ENCODE peak calls at places on chromosomes 4 and X, in eight cellular contexts. F, K, D, C, S, P, Y and X are unnamed samples.

GRCh38 chrX:129145898-129146297 is 377.4 kb downstream of the SMARCA1 start:
- DNase-seq in F (no peak), Y (no peak), D (no peak), S (no peak), K (no peak), P (no peak), C (no peak), X (no peak)

GRCh38 chr4:8694651-8695151 is 102.1 kb downstream of the CPZ start:
- DNase-seq in K (peak), Y (no peak), D (no peak), C (no peak), P (no peak), S (peak), F (no peak), X (no peak)

GRCh38 chr4:185305979-185306442 is 89.7 kb downstream of the LRP2BP start:
- DNase-seq in S (no peak), C (no peak), Y (no peak), D (peak), P (no peak), F (no peak), K (no peak), X (no peak)

GRCh38 chr4:118814054-118814453 is 21.9 kb downstream of the SEC24D start:
- DNase-seq in D (no peak), S (no peak), Y (no peak), P (no peak), F (no peak), C (no peak), K (no peak), X (no peak)

GRCh38 chr4:47490550-47490949 is 5.5 kb downstream of the ATP10D start:
- DNase-seq in P (no peak), C (no peak), F (no peak), K (no peak), S (no peak), Y (no peak), D (peak), X (peak)

GRCh38 chrX:144896323-144896722 is 351.0 kb upstream of the SPANXN1 start:
- DNase-seq in K (no peak), Y (no peak), D (no peak), F (no peak), S (no peak), C (no peak), P (no peak), X (no peak)

GRCh38 chrX:120672389-120672788 is 42.5 kb upstream of the C1GALT1C1 start:
- DNase-seq in D (peak), S (peak), F (no peak), P (no peak), K (peak), C (no peak), Y (peak), X (no peak)

GRCh38 chr4:145011636-145012035 is 86.4 kb downstream of the ANAPC10 start:
- DNase-seq in K (no peak), C (no peak), D (peak), Y (no peak), F (no peak), P (no peak), S (no peak), X (no peak)

GRCh38 chrX:22234380-22234779 is 38.3 kb upstream of the CBLL2 start:
- DNase-seq in P (no peak), F (no peak), C (no peak), S (no peak), D (no peak), Y (no peak), K (no peak), X (no peak)

GRCh38 chr4:90127706-90128345 is 632 bp downstream of the CCSER1 start:
- DNase-seq in C (no peak), Y (no peak), D (no peak), S (peak), F (peak), K (no peak), P (peak), X (no peak)

GRCh38 chrX:2710496-2710895 is 19.4 kb downstream of the CD99 start:
- DNase-seq in P (no peak), D (no peak), F (no peak), K (no peak), S (no peak), C (no peak), Y (no peak), X (no peak)

GRCh38 chrX:8846271-8846670 is 45.1 kb upstream of the FAM9A start:
- DNase-seq in K (no peak), F (no peak), S (no peak), Y (no peak), C (no peak), D (no peak), P (no peak), X (no peak)

GRCh38 chrX:45401923-45402322 is 201.2 kb upstream of the DIPK2B start:
- DNase-seq in F (no peak), D (no peak), C (no peak), P (no peak), Y (no peak), K (no peak), S (no peak), X (peak)

GRCh38 chr4:114563536-114564315 is 34.9 kb upstream of the UGT8 start:
- DNase-seq in D (no peak), C (no peak), F (no peak), S (no peak), K (no peak), P (no peak), Y (no peak), X (no peak)

GRCh38 chrX:40099046-40099968 is 1.5 kb upstream of the BCOR start:
- DNase-seq in S (peak), D (no peak), F (peak), K (peak), C (peak), P (peak), Y (no peak), X (no peak)

GRCh38 chr4:66613591-66613990 is 931.7 kb downstream of the CENPC start:
- DNase-seq in D (no peak), P (no peak), Y (no peak), C (no peak), F (no peak), K (no peak), S (no peak), X (no peak)

GRCh38 chrX:119676949-119677653 is 15.9 kb downstream of the SEPTIN6 start:
- DNase-seq in Y (no peak), F (no peak), D (no peak), C (no peak), P (no peak), K (no peak), S (no peak), X (no peak)

GRCh38 chrX:44580466-44580865 is 37.8 kb upstream of the FUNDC1 start:
- DNase-seq in D (peak), S (no peak), P (no peak), Y (no peak), K (no peak), C (no peak), F (no peak), X (no peak)

GRCh38 chr4:74692973-74693372 is 101.3 kb downstream of the BTC start:
- DNase-seq in F (no peak), S (no peak), C (no peak), D (no peak), P (peak), K (no peak), Y (peak), X (no peak)

GRCh38 chr4:11368701-11369115 is 60.0 kb downstream of the HS3ST1 start:
- DNase-seq in S (no peak), D (no peak), Y (no peak), P (no peak), K (peak), F (no peak), C (no peak), X (no peak)

GRCh38 chrX:155718964-155719586 is 106.3 kb upstream of the TMLHE start:
- DNase-seq in K (no peak), P (no peak), S (no peak), Y (peak), D (no peak), C (no peak), F (no peak), X (no peak)

GRCh38 chr4:1105067-1105466 is 8.3 kb downstream of the RNF212 start:
- DNase-seq in S (no peak), K (no peak), Y (no peak), F (no peak), P (no peak), C (no peak), D (no peak), X (no peak)

GRCh38 chr4:30792616-30793015 is 72.4 kb downstream of the PCDH7 start:
- DNase-seq in F (no peak), S (no peak), C (no peak), K (no peak), D (no peak), Y (no peak), P (no peak), X (no peak)

GRCh38 chrX:129512409-129512808 is 10.9 kb downstream of the SMARCA1 start:
- DNase-seq in Y (no peak), K (no peak), D (no peak), S (no peak), P (no peak), C (no peak), F (no peak), X (no peak)

DNA sequence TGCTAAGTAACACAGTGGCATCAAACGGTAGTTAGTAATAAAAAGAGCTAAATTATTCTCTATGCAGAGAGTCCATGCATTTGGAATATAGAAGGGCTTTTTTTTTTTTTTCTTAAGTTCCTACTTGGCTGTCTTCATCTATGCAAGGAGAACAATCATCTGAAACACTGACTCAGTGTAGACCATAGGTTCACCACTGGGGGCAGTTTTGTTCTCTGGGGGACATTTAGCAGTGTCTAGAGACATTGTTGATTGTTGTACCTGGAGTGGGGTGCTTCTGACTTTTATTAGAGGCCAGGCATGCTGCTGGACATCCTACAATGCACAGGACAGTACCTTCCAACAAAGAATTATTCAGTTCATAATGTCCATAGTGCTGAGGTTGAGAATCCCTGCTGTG is 41.2 kb downstream of the TMA16 start:
- DNase-seq in S (no peak), Y (no peak), D (no peak), K (no peak), P (no peak), C (no peak), F (no peak), X (no peak)
- H3K4me3 ChIP-seq in S (no peak), Y (no peak), D (no peak), K (no peak), P (no peak), C (no peak), F (no peak), X (no peak)

GRCh38 chr4:3686746-3687145 is 79.4 kb upstream of the ADRA2C start:
- DNase-seq in P (no peak), K (no peak), D (no peak), S (no peak), C (no peak), Y (no peak), F (no peak), X (no peak)
- H3K4me3 ChIP-seq in P (no peak), K (no peak), D (no peak), S (no peak), C (no peak), Y (no peak), F (no peak), X (no peak)

DNA sequence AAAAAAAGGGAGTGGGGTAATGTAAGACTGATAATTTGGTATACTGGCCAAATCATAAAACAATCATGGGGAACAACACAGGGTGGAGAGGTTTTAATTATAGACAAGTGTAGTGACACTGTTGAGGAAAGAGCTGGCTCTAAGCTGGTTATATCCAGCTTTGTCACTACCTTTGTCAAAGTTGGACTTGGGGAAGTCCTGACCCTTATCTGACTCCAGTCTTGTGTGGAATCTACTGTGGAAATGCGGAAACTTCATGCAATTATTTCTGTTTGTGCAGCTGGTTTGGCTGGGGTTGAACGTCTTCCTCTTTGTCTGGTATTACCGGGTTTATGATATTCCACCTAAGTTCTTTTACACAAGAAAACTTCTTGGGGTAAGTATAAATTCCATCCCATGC is 1.9 kb downstream of the CYBB start:
- DNase-seq in S (no peak), P (no peak), K (no peak), F (no peak), C (no peak), Y (no peak), D (no peak), X (no peak)
- H3K4me3 ChIP-seq in S (no peak), P (no peak), K (no peak), F (peak), C (peak), Y (no peak), D (no peak), X (no peak)

GRCh38 chr4:141244419-141244818 is 23.7 kb downstream of the ZNF330 start:
- DNase-seq in P (no peak), F (no peak), Y (no peak), S (no peak), D (no peak), K (no peak), C (no peak), X (no peak)

GRCh38 chr4:141246683-141247429 is 26.2 kb downstream of the ZNF330 start:
- DNase-seq in D (no peak), K (no peak), C (no peak), F (no peak), Y (no peak), S (no peak), P (no peak), X (no peak)

GRCh38 chr4:141248029-141248428 is 27.3 kb downstream of the ZNF330 start:
- DNase-seq in Y (no peak), F (no peak), K (no peak), P (no peak), D (peak), C (no peak), S (no peak), X (no peak)

GRCh38 chr4:141246243-141246642 is 25.5 kb downstream of the ZNF330 start:
- DNase-seq in F (no peak), P (no peak), Y (no peak), K (no peak), D (peak), S (no peak), C (no peak), X (no peak)

DNA sequence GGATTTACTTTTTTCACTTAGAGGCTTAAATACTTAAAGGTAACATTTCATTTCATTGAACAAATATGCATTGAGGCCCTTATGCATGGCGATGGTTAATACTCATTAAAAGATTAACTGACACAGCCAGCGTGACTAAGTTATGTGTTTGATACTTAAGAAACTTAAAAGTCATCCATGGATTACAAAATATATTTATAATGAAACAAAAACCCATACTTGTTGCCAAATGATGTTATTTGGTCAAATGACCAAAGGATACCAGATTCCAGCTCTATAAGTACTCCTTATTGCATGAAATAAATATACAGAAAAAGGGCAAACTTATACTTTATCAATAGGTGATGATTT is 26.7 kb downstream of the ZNF330 start:
- DNase-seq in S (no peak), D (no peak), F (no peak), P (no peak), Y (no peak), C (no peak), K (no peak), X (no peak)
- H3K4me3 ChIP-seq in S (no peak), D (no peak), F (no peak), P (no peak), Y (no peak), C (no peak), K (no peak), X (no peak)

DNA sequence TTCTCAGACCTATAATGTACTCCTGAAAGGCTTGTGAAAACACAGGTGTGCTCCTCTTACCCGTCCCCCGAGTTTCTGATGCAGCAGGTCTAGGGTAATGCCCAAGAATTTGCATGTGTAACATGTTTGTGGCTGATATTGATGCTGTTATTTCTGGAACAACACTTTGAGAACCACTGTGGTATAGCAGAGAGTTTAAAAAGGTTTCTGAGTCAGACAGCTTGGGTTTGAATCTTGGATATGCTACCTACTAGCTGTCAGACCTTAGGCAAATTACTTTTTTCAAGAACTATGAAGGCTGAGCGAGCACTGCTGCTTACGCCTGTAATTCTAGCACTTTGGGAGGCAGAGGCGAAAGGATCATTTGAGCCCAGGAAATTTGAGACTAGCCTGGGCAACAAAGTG is 4.9 kb downstream of the AFF1 start:
- DNase-seq in P (no peak), C (peak), F (no peak), Y (no peak), K (no peak), D (no peak), S (no peak), X (no peak)
- H3K4me3 ChIP-seq in P (no peak), C (peak), F (no peak), Y (no peak), K (no peak), D (no peak), S (no peak), X (no peak)

GRCh38 chr4:104751468-104751867 is 256.8 kb upstream of the CXXC4 start:
- DNase-seq in P (no peak), K (no peak), D (no peak), Y (no peak), F (no peak), C (no peak), S (no peak), X (no peak)

GRCh38 chr4:104749062-104749461 is 254.4 kb upstream of the CXXC4 start:
- DNase-seq in D (no peak), Y (no peak), K (no peak), C (peak), P (no peak), S (no peak), F (no peak), X (no peak)

GRCh38 chr4:104750008-104750407 is 255.3 kb upstream of the CXXC4 start:
- DNase-seq in C (no peak), P (no peak), Y (no peak), D (no peak), S (no peak), K (no peak), F (no peak), X (no peak)

GRCh38 chr4:104743141-104743748 is 248.6 kb upstream of the CXXC4 start:
- DNase-seq in Y (no peak), F (no peak), C (peak), K (no peak), D (no peak), P (no peak), S (no peak), X (no peak)

DNA sequence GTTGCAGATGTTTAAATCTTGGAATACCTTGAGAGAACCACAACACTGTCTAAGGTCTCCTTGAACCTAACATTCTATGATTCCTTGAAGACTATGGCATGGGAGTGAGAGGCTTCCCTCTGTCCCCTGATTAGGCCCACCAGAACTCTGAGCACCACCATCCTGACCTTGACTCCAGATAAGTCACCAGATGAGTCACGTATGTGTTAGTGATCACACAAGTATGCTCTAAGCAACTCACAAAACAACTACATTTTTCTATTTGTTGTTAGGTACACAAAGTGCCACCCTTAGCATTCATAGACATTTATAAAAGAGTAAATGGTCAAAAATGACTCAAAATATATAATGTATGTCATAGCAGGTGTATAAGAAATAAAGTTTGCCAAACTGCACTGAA is 252.9 kb upstream of the CXXC4 start:
- DNase-seq in S (no peak), K (no peak), C (no peak), D (no peak), Y (no peak), F (no peak), P (no peak), X (no peak)
- H3K4me3 ChIP-seq in S (no peak), K (no peak), C (no peak), D (no peak), Y (no peak), F (no peak), P (no peak), X (no peak)

DNA sequence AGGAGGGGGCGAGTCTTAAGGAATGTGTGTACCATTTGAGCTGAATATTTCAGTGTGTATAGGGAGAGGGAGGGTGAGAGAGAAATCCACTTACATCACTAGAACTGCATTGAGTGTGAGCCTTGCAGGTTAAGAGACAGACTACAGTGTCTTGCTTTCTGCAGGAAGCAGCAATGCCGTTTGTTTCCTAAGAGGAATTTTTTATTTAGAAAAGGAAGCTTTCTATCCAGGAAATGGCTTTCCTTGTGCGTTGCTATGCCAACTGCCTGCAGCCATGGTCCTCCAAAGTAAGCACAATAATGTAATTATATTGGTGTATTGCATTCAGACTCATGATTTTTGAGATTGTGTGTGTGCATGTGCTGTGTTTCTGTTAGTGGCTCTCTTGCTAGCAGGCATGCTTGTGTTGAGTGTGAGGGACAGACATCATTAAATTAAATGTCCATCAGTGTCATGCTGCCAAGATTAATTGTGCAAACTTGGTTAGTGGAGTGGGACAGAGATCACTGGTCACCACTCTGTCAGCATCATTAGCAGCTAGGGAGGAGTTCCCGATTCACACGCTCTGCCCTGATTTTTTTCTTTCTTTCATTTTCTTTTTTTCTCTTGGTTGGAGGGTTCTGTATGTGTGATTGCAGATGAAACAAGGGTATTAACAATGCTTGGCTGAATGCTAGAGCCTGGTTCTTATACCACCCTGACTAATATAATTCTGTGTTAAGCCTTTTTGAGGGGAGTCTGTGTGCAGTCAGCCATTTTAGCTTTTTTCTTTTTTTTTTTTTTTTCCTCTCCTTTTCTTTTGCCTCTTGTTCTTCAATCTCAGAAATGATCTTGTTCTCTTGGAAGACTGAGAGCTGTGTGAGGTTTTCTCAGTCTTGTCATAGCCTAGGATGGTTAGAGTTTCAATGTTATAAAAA is 164.4 kb downstream of the RAPGEF2 start:
- DNase-seq in Y (no peak), C (no peak), K (no peak), D (peak), P (peak), F (no peak), S (no peak), X (no peak)
- H3K4me3 ChIP-seq in Y (peak), C (peak), K (peak), D (peak), P (peak), F (peak), S (no peak), X (no peak)